ENCODE peak calls at places on chromosomes 4 and X, in eight cellular contexts. E is SK-N-MC, I is sigmoid colon, K is suprapubic skin, H is stomach, O is K562, S is GM12891, T is upper lobe of left lung. Q is an unnamed sample.

GRCh38 chrX:70292788-70293187 is 2.9 kb downstream of the KIF4A start:
- DNase-seq in E (no peak), I (no peak), K (no peak), H (no peak), O (no peak), S (no peak), T (no peak), Q (no peak)

GRCh38 chr4:70754470-70754869 is 32.7 kb downstream of the RUFY3 start:
- DNase-seq in E (no peak), I (no peak), K (no peak), H (no peak), O (no peak), S (no peak), T (no peak), Q (no peak)

GRCh38 chr4:140019619-140020367 is 134.2 kb downstream of the MAML3 start:
- DNase-seq in E (no peak), I (no peak), K (no peak), H (no peak), O (no peak), S (no peak), T (no peak), Q (no peak)

GRCh38 chr4:102696763-102697162 is 64.0 kb downstream of the MANBA start:
- DNase-seq in E (no peak), I (no peak), K (no peak), H (no peak), O (no peak), S (no peak), T (no peak), Q (no peak)

GRCh38 chrX:1595711-1596060 is 4.3 kb downstream of the AKAP17A start:
- DNase-seq in E (no peak), I (no peak), K (no peak), H (peak; percentile 3), O (no peak), S (no peak), T (no peak), Q (no peak)

GRCh38 chr4:5940470-5941203 is 47.8 kb upstream of the CRMP1 start:
- DNase-seq in E (no peak), I (peak; percentile 9), K (no peak), H (no peak), O (peak; percentile 56), S (no peak), T (no peak), Q (no peak)

GRCh38 chr4:152587127-152587526 is 51.2 kb upstream of the FBXW7 start:
- DNase-seq in E (no peak), I (no peak), K (no peak), H (no peak), O (no peak), S (no peak), T (no peak), Q (no peak)

GRCh38 chr4:56147371-56147770 is 198.6 kb downstream of the CEP135 start:
- DNase-seq in E (no peak), I (no peak), K (no peak), H (no peak), O (peak; percentile 6), S (no peak), T (no peak), Q (no peak)

GRCh38 chrX:39645059-39645895 is 452.5 kb downstream of the BCOR start:
- DNase-seq in E (peak; percentile 61), I (peak; percentile 87), K (peak; percentile 66), H (no peak), O (peak; percentile 50), S (no peak), T (no peak), Q (no peak)

GRCh38 chrX:38260231-38260630 is 39.6 kb upstream of the SRPX start:
- DNase-seq in E (no peak), I (no peak), K (no peak), H (no peak), O (peak; percentile 31), S (no peak), T (no peak), Q (no peak)

GRCh38 chrX:102548231-102548630 is 31.7 kb upstream of the TMSB15A start:
- DNase-seq in E (no peak), I (no peak), K (no peak), H (no peak), O (no peak), S (no peak), T (no peak), Q (no peak)

GRCh38 chrX:5876984-5877655 is 351.5 kb downstream of the NLGN4X start:
- DNase-seq in E (no peak), I (no peak), K (no peak), H (no peak), O (peak; percentile 8), S (no peak), T (peak; percentile 23), Q (no peak)

GRCh38 chr4:169266081-169266480 is 4.7 kb downstream of the SH3RF1 start:
- DNase-seq in E (no peak), I (no peak), K (no peak), H (no peak), O (no peak), S (no peak), T (no peak), Q (no peak)

GRCh38 chrX:34927866-34928265 is 14.7 kb upstream of the FAM47B start:
- DNase-seq in E (no peak), I (no peak), K (no peak), H (no peak), O (no peak), S (no peak), T (no peak), Q (no peak)

GRCh38 chrX:41412261-41413167 is 34.6 kb upstream of the NYX start:
- DNase-seq in E (no peak), I (no peak), K (no peak), H (peak; percentile 63), O (peak; percentile 4), S (no peak), T (peak; percentile 37), Q (no peak)

DNA sequence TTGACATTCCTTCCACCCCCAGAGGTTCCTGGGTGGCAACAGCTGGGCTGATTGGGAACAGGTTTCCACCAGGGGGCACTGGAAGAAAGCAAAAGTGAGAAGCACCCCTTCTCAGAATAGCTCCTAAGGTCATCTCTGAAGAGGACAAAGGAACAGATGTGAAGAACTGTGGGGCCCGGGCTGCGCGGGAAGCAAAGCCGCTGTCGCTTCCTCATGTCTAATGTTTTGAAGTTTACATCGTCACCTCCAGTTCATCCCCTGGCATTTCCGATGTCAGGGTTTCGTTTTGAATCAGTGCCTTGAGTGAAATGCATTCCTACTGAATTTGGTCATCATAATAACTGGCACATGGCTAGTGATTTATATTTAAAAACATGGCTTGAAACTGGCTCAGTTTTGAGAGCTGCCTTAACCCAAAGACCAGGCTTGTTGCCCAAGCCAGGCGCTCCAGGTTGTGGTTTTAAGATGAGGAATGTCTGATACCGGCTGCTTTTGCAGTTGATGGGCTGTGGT is 6.1 kb downstream of the TXK start:
- DNase-seq in E (peak; percentile 8), I (no peak), K (no peak), H (peak; percentile 57), O (peak; percentile 85), S (peak; percentile 35), T (peak; percentile 44), Q (no peak)
- TF ChIP-seq POLR2AphosphoS5 in E (no peak), I (no peak), K (no peak), H (no peak), O (no peak), S (peak; percentile 18), T (no peak), Q (no peak)

GRCh38 chrX:84187501-84188319 is at the start of gene RPS6KA6:
- DNase-seq in E (no peak), I (peak; percentile 68), K (peak; percentile 62), H (no peak), O (no peak), S (peak; percentile 1), T (peak; percentile 20), Q (no peak)
- TF ChIP-seq POLR2AphosphoS5 in E (no peak), I (no peak), K (no peak), H (no peak), O (no peak), S (no peak), T (no peak), Q (no peak)

GRCh38 chrX:15747626-15748173 is 9.6 kb downstream of the CA5B start:
- DNase-seq in E (no peak), I (no peak), K (no peak), H (no peak), O (peak; percentile 57), S (no peak), T (no peak), Q (no peak)

GRCh38 chrX:15750611-15751159 is 12.6 kb downstream of the CA5B start:
- DNase-seq in E (no peak), I (no peak), K (no peak), H (no peak), O (no peak), S (no peak), T (no peak), Q (no peak)

GRCh38 chrX:15745179-15745578 is 7.1 kb downstream of the CA5B start:
- DNase-seq in E (peak; percentile 26), I (no peak), K (no peak), H (no peak), O (no peak), S (no peak), T (no peak), Q (no peak)

GRCh38 chrX:15751160-15751819 is 13.2 kb downstream of the CA5B start:
- DNase-seq in E (no peak), I (no peak), K (no peak), H (no peak), O (no peak), S (no peak), T (no peak), Q (no peak)

DNA sequence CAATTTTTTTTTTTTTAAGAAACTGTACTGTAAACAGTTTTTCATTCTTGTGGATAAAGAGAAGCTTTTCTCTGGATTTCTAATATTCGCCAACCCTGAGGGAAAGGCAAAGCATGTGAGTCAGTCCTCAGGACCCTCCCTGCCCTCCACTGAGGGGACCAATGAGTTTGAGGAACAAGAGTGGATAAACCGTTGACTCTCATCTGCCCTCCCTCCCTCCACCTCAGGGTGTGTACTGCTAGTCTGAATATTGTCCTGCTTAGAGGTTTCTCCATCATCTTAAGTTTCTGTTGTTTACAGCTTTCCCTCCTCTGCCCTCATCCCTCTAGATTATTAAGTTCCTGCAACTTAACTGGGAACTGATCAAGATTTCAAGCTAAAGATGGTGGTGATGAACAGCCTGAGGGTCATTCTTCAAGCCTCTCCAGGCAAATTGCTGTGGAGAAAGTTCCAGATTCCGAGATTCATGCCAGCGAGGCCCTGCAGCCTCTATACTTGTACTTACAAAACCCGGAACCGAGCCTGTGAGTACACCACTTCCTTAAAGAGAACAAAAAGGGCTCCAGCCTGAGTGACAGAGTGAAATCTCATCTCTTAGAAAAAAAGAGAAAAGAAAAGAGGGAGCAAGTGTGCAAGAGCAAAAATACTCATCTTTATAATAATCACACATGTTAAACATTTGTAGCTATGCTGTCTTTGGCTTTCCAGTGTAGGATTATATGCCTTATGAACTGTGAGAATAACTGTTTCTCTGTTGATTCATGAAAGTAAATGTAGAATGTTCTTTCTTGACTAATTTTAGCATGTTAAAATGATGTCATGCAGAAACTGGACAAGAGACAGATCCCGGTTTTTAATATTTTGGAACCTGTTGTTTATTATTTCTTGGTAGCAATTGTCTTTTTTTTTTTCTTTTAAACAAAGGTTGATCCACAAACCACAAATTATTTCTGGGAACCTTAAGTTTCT is 11.9 kb downstream of the CA5B start:
- DNase-seq in E (no peak), I (no peak), K (no peak), H (peak; percentile 31), O (no peak), S (no peak), T (peak; percentile 59), Q (no peak)
- TF ChIP-seq POLR2AphosphoS5 in E (no peak), I (no peak), K (no peak), H (no peak), O (no peak), S (no peak), T (no peak), Q (no peak)

DNA sequence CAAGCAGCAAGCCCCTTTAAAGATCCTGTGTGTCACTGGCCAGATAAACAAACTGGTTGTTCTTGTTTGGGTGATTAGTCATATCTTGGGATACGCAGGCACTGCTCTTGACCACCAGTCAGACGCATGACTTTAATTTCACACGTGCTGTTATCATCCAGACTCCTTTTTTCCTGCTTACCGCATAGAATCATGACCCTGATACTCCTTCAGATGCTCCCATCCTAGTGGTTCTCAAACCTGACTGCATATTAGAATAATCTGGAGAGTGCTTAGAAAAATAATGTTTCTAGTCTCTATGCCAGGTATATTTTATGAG is 78.8 kb downstream of the CLDN22 start:
- DNase-seq in E (no peak), I (no peak), K (no peak), H (no peak), O (peak; percentile 75), S (no peak), T (no peak), Q (no peak)
- TF ChIP-seq POLR2AphosphoS5 in E (no peak), I (no peak), K (no peak), H (no peak), O (peak; percentile 96), S (no peak), T (no peak), Q (no peak)

Q was measured in esophagus muscularis mucosa.